ENCODE peak calls at places on chromosome X, in four cellular contexts. B is CD4-positive, alpha-beta T cell; E is RWPE1; R is cardiac muscle cell. M is an unnamed sample.

GRCh38 chrX:68822641-68823410 is 6.0 kb upstream of the EFNB1 start:
- DNase-seq in B (no peak), E (no peak), R (peak), M (no peak)

GRCh38 chrX:151725338-151725614 is 9.3 kb upstream of the CNGA2 start:
- DNase-seq in B (no peak), E (no peak), R (no peak), M (no peak)

GRCh38 chrX:66634272-66634671 is 4.6 kb downstream of the EDA2R start:
- DNase-seq in B (no peak), E (no peak), R (no peak), M (no peak)

GRCh38 chrX:82038793-82039192 is 836.9 kb downstream of the SH3BGRL start:
- DNase-seq in B (no peak), E (no peak), R (no peak), M (no peak)

GRCh38 chrX:29215251-29215650 is 628.0 kb downstream of the IL1RAPL1 start:
- DNase-seq in B (no peak), E (peak), R (peak), M (no peak)

GRCh38 chrX:72714471-72714916 is 388 bp upstream of the PHKA1 start:
- DNase-seq in B (no peak), E (peak), R (peak), M (peak)

GRCh38 chrX:133575501-133575900 is 160.2 kb upstream of the GPC4 start:
- DNase-seq in B (no peak), E (no peak), R (no peak), M (no peak)

GRCh38 chrX:1222511-1223252 is 10.2 kb upstream of the CRLF2 start:
- DNase-seq in B (no peak), E (no peak), R (no peak), M (no peak)

GRCh38 chrX:74800062-74800461 is 125.2 kb downstream of the NEXMIF start:
- DNase-seq in B (no peak), E (no peak), R (no peak), M (no peak)

GRCh38 chrX:54786972-54787371 is 11.1 kb downstream of the ITIH6 start:
- DNase-seq in B (peak), E (peak), R (no peak), M (no peak)
- TF ChIP-seq CTCF in B (peak), E (no peak), R (no peak), M (peak)

DNA sequence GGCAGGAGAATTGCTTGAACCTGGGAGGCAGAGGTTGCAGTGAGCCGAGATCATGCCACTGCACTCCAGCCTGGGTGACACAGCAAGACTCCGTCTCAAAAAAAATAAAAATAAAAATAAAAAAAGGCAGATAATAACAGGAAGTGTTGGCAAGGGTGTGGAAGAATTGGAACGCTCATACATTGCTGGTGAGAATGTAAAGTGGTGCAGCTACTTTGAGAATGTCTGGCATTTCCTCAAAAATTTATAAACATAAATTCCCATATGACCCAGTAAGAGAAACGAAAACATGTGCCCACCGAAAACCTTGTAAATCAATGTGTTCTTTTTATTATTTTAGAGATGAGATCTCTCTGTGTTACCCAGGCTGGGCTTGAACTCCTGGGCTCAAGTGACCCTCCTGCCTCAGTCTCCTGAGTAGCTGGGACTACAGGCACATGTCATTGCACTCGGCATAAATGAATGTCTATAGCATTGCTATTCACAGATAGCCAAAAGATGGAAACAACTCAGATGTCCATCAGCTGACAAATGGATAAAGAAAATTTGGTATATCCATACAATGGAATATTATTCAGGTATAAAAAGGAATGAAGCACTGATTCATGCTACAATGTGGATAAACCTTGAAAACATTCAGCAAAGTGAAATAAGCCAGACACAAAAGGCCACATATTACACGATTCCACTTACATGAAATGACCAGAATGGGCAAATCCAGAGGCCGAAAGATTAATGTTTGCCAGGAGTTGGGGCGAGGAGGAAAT is 63.7 kb upstream of the PLAC1 start:
- DNase-seq in B (no peak), E (no peak), R (peak), M (no peak)
- TF ChIP-seq CTCF in B (no peak), E (no peak), R (no peak), M (no peak)

GRCh38 chrX:97692575-97692974 is 808.9 kb downstream of the RPA4 start:
- DNase-seq in B (no peak), E (no peak), R (no peak), M (no peak)
- TF ChIP-seq CTCF in B (no peak), E (no peak), R (no peak), M (no peak)

GRCh38 chrX:78593701-78594100 is 65.4 kb downstream of the RTL3 start:
- DNase-seq in B (no peak), E (no peak), R (no peak), M (no peak)

GRCh38 chrX:78592030-78592429 is 67.1 kb downstream of the RTL3 start:
- DNase-seq in B (no peak), E (no peak), R (no peak), M (no peak)

DNA sequence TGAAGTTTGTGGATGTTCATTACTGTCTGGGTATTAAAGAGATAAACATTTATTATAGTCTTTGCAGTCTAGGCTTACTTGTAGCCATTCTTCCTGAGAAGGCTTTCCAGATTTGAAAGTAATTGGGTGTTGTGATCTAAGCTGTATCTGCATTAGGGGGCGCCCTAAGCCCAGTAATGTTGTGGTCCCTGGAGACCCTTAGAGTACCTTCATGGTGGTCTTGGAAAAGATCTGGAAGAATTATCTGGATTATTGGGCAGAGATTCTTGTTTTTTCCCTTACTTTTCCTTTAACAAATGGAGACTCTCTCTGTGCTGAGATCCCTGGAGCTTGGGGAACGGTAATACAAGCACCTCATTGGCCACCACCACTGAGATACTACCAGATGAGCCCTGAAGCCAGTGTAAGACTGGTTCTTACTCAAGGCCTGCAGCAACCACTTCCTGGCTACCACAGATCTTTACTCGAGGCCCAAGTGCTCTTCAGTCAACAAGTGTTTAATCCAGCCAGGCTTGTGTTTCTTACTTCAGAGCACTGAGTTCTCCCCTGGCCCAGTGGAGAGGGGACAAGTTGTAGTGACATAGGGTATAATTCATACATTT is 63.1 kb downstream of the RTL3 start:
- DNase-seq in B (no peak), E (no peak), R (peak), M (no peak)
- TF ChIP-seq CTCF in B (no peak), E (no peak), R (peak), M (peak)

GRCh38 chrX:140141444-140142029 is 176.2 kb upstream of the CXorf66 start:
- DNase-seq in B (no peak), E (peak), R (peak), M (peak)
- TF ChIP-seq CTCF in B (peak), E (peak), R (peak), M (peak)

DNA sequence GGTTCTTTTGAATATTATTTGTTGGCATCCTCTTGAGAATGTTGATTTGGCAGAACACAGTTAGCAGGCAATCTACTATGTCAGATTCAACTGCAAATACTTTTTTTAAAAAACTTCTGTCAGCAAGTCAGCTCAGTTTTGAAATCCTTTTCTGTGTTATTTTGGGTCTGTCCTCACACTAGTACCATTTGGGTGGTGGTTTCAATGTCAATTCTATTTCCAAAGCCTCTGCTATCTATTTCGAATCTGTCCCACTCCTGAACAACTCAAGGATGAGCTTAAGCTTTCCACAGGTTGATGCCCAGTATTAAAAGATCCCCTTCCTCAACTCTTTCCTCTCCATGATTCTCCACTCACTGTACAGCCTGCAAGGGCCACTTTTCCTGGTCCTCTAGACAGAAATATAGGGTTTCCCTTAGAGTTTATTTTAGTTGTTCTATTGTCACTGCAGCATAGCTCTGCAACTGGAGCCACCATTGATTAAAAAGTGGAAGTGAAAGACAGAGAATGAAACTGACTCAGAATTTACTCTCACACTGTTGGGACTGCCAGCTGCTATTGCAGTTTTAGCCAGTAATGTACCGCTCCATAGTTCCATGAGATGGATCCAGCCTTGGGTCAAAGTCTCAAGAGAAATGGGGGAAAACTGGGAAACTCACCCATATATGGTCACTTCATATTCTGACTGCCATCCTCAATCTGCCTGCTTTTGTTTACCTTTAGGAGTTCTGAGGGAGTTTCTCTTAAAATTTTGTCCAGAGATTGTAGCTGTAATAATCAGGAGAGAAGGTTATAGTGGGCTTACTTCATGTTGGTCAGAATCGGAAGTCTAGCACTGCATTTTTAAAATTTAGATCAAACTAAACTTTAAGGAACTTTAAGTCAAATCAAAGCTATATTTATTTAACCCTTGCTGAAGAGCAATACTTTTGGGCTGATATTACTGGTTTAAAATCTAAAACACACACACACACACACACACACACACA is 14.6 kb downstream of the HDX start:
- DNase-seq in B (no peak), E (no peak), R (no peak), M (no peak)
- TF ChIP-seq CTCF in B (no peak), E (no peak), R (no peak), M (no peak)

GRCh38 chrX:39996561-39996960 is 101.2 kb downstream of the BCOR start:
- DNase-seq in B (no peak), E (no peak), R (no peak), M (no peak)

GRCh38 chrX:39998636-39999406 is 98.9 kb downstream of the BCOR start:
- DNase-seq in B (no peak), E (peak), R (no peak), M (no peak)

GRCh38 chrX:39992300-39992699 is 105.5 kb downstream of the BCOR start:
- DNase-seq in B (no peak), E (no peak), R (no peak), M (no peak)

GRCh38 chrX:39990388-39990787 is 107.4 kb downstream of the BCOR start:
- DNase-seq in B (no peak), E (no peak), R (no peak), M (no peak)

DNA sequence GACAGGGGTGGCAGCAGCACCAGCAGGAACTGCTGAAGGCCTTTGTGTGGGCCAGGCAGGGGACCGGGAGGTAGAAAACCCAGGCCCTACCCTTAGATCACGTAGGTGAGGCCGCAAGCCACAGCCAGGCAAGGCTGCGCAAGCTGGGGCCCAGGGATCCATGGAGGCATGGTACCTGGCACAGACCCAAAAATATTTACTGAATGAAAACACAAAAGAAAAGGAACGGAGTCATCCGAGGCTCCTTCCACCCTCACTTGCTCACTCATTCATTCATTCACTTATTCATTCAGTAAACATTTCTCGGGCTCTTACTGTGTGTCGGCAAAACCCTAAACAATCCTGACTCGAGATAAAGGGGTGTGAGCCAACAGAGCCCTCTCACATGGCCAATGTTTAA is 102.3 kb downstream of the BCOR start:
- DNase-seq in B (no peak), E (no peak), R (no peak), M (no peak)
- TF ChIP-seq CTCF in B (no peak), E (no peak), R (no peak), M (no peak)

DNA sequence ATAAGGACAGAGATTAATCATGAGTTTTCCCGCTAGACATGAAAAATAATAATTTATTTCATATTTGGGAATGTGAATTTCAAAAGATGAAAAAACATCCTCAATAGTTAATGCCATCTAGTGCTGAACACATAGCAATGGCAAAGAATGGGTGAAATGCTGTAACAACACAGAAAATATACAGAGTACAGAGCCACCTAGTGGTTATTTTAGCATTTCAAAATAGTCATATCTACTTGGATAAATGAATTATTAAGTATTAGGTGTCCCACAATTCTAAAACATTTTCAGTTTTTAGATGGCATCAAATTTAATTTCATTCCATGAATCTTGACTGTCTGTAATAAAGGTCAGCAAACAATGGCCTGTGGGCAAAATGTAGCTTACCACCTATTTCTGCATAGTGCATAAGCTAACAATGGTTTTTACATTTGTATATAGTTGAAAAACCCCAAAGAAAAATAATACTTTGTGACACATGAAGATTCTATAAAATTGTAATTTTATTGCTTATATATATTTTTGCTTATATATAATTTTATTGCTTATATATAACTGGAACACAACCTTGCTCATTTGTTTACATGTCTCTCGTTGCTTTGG is 99.3 kb upstream of the FAM47C start:
- DNase-seq in B (no peak), E (peak), R (peak), M (no peak)
- TF ChIP-seq CTCF in B (no peak), E (peak), R (peak), M (peak)

GRCh38 chrX:15616531-15616930 is 15.8 kb upstream of the ACE2 start:
- DNase-seq in B (no peak), E (no peak), R (peak), M (no peak)
- TF ChIP-seq CTCF in B (no peak), E (no peak), R (no peak), M (no peak)

GRCh38 chrX:16788477-16788876 is 2.2 kb downstream of the TXLNG start:
- DNase-seq in B (no peak), E (no peak), R (peak), M (no peak)
- TF ChIP-seq CTCF in B (no peak), E (no peak), R (no peak), M (no peak)

M was measured in progenitor cell of endocrine pancreas.